ENCODE peak calls at places on chromosome X, in five cellular contexts. Q, M, G, O and H are unnamed samples.

GRCh38 chrX:40152173-40152705 is 54.5 kb upstream of the BCOR start:
- DNase-seq in M (no peak), G (no peak), O (no peak), Q (no peak), H (peak; percentile 78)

GRCh38 chrX:110399497-110399896 is 40.8 kb downstream of the RTL9 start:
- DNase-seq in M (no peak), Q (no peak), G (no peak), O (no peak), H (no peak)

GRCh38 chrX:20523626-20524312 is 257.1 kb upstream of the RPS6KA3 start:
- DNase-seq in O (peak; percentile 9), Q (no peak), M (no peak), G (no peak), H (no peak)

GRCh38 chrX:152819271-152819670 is 11.3 kb downstream of the CETN2 start:
- DNase-seq in M (no peak), O (no peak), Q (no peak), G (no peak), H (no peak)

GRCh38 chrX:17580529-17581155 is 156.7 kb upstream of the SCML1 start:
- DNase-seq in M (no peak), Q (no peak), G (no peak), O (no peak), H (no peak)

GRCh38 chrX:91414710-91415109 is 19.9 kb upstream of the PABPC5 start:
- DNase-seq in Q (no peak), M (no peak), G (no peak), O (no peak), H (peak; percentile 63)

GRCh38 chrX:12614266-12614665 is 176.9 kb upstream of the PRPS2 start:
- DNase-seq in O (no peak), M (no peak), Q (no peak), G (no peak), H (peak; percentile 46)

GRCh38 chrX:153818571-153819397 is 11.6 kb downstream of the PDZD4 start:
- DNase-seq in G (no peak), Q (peak; percentile 69), M (no peak), O (peak; percentile 58), H (peak; percentile 82)

GRCh38 chrX:5957506-5957905 is 271.2 kb downstream of the NLGN4X start:
- DNase-seq in G (no peak), Q (no peak), O (no peak), M (no peak), H (no peak)

GRCh38 chrX:33211356-33212254 is at the start of gene DMD:
- DNase-seq in M (peak; percentile 94), G (peak; percentile 57), O (no peak), Q (no peak), H (peak; percentile 54)

GRCh38 chrX:118497180-118497814 is 1.7 kb downstream of the DOCK11 start:
- DNase-seq in Q (peak; percentile 18), O (peak; percentile 7), M (no peak), G (no peak), H (no peak)

GRCh38 chrX:153750126-153750774 is 13.8 kb upstream of the PLXNB3 start:
- DNase-seq in G (no peak), Q (no peak), O (no peak), M (no peak), H (peak; percentile 32)

GRCh38 chrX:2401590-2402360 is 99.0 kb downstream of the DHRSX start:
- DNase-seq in Q (no peak), G (no peak), M (peak; percentile 69), O (no peak), H (peak; percentile 79)

GRCh38 chrX:70452143-70452733 is 7.6 kb downstream of the DLG3 start:
- DNase-seq in G (peak; percentile 71), Q (peak; percentile 72), O (no peak), M (no peak), H (peak; percentile 83)

GRCh38 chrX:103453655-103454054 is 65.6 kb downstream of the RAB40A start:
- DNase-seq in O (no peak), M (peak; percentile 8), Q (no peak), G (no peak), H (no peak)

GRCh38 chrX:14697453-14697852 is 168.1 kb downstream of the GLRA2 start:
- DNase-seq in O (no peak), M (no peak), Q (peak; percentile 15), G (no peak), H (peak; percentile 84)

GRCh38 chrX:110836982-110837381 is 41.4 kb upstream of the CHRDL1 start:
- DNase-seq in Q (no peak), M (no peak), G (no peak), O (no peak), H (peak; percentile 79)

GRCh38 chrX:72142094-72142843 is 10.6 kb upstream of the RTL5 start:
- DNase-seq in G (no peak), M (no peak), Q (no peak), O (no peak), H (no peak)

GRCh38 chrX:15399901-15400500 is 15.8 kb upstream of the VEGFD start:
- DNase-seq in G (no peak), M (no peak), O (no peak), Q (no peak), H (no peak)

GRCh38 chrX:10615931-10616780 is 4.2 kb downstream of the MID1 start:
- DNase-seq in Q (no peak), G (no peak), M (no peak), O (no peak), H (peak; percentile 77)

GRCh38 chrX:28719620-28720019 is 132.4 kb downstream of the IL1RAPL1 start:
- DNase-seq in G (no peak), Q (no peak), O (no peak), M (no peak), H (no peak)

GRCh38 chrX:25144043-25144940 is 128.5 kb upstream of the ARX start:
- DNase-seq in M (peak; percentile 18), O (no peak), G (peak; percentile 83), Q (peak; percentile 14), H (peak; percentile 87)

GRCh38 chrX:23403849-23404248 is 69.2 kb downstream of the PTCHD1 start:
- DNase-seq in O (no peak), G (no peak), M (no peak), Q (no peak), H (peak; percentile 63)

GRCh38 chrX:3550160-3550765 is 163.2 kb downstream of the PRKX start:
- DNase-seq in G (no peak), M (no peak), Q (no peak), O (no peak), H (peak; percentile 63)

GRCh38 chrX:118847676-118848075 is 24.1 kb downstream of the ZCCHC12 start:
- DNase-seq in O (peak; percentile 15), Q (no peak), G (no peak), M (peak; percentile 41), H (no peak)

GRCh38 chrX:141142946-141143345 is 34.0 kb downstream of the LDOC1 start:
- DNase-seq in Q (no peak), O (no peak), M (no peak), G (no peak), H (no peak)

GRCh38 chrX:143634373-143634685 is 1.6 kb downstream of the SLITRK4 start:
- DNase-seq in Q (no peak), M (no peak), O (no peak), G (no peak), H (no peak)

GRCh38 chrX:50967734-50968133 is 57.2 kb downstream of the BMP15 start:
- DNase-seq in O (no peak), M (no peak), Q (no peak), G (no peak), H (no peak)

GRCh38 chrX:137988470-137988869 is 422.5 kb downstream of the ZIC3 start:
- DNase-seq in M (no peak), G (no peak), Q (no peak), O (no peak), H (no peak)

GRCh38 chrX:16855363-16856075 is 14.6 kb downstream of the RBBP7 start:
- DNase-seq in G (no peak), O (no peak), M (no peak), Q (no peak), H (no peak)